ENCODE peak calls at places on chromosomes 11 and 22, in four cellular contexts. N is OCI-LY7; H is AG08395; C is stimulated activated CD4-positive, alpha-beta T cell treated with anti-CD3 and anti-CD28 coated beads, Interleukin-1b, Interleukin-23, amount 100 ng/mL, for 1 hour. J is an unnamed sample.

GRCh38 chr11:64444838-64445441 is 86.0 kb downstream of the RPS6KA4 start:
- DNase-seq in N (peak), H (peak), C (no peak), J (no peak)

GRCh38 chr11:111913031-111913861 is 712 bp downstream of the HSPB2 start:
- DNase-seq in C (no peak), N (no peak), H (peak), J (no peak)

GRCh38 chr11:114942207-114942606 is 263.9 kb downstream of the NXPE2 start:
- DNase-seq in N (no peak), H (no peak), C (no peak), J (no peak)

GRCh38 chr11:113181094-113181493 is 133.3 kb upstream of the TTC12 start:
- DNase-seq in N (no peak), H (no peak), C (no peak), J (no peak)

GRCh38 chr22:30079952-30080533 is at the start of gene HORMAD2:
- DNase-seq in N (no peak), C (no peak), H (no peak), J (no peak)

GRCh38 chr22:31659246-31659645 is 2.8 kb downstream of the PISD start:
- DNase-seq in H (no peak), N (no peak), C (no peak), J (no peak)

GRCh38 chr11:101133190-101133589 is 3.6 kb upstream of the PGR start:
- DNase-seq in N (no peak), H (no peak), C (no peak), J (no peak)

GRCh38 chr11:2791139-2791520 is 91.3 kb upstream of the KCNQ1OT1 start:
- DNase-seq in C (no peak), N (no peak), H (no peak), J (no peak)

GRCh38 chr11:4164884-4165590 is 70.4 kb downstream of the RRM1 start:
- DNase-seq in H (no peak), N (no peak), C (no peak), J (no peak)

GRCh38 chr11:64239662-64240466 is 1.0 kb upstream of the FKBP2 start:
- DNase-seq in C (no peak), H (no peak), N (peak), J (no peak)

GRCh38 chr11:1559103-1559951 is 12.7 kb downstream of the DUSP8 start:
- DNase-seq in H (peak), C (no peak), N (no peak), J (peak)

GRCh38 chr22:19815823-19816290 is 38.8 kb downstream of the GNB1L start:
- DNase-seq in C (no peak), H (no peak), N (no peak), J (no peak)